ENCODE peak calls at places on chromosomes 2 and 18, in ten cellular contexts. One of them, this sample, is unnamed.

GRCh38 chr2:62774555-62775366 is 69.2 kb downstream of the EHBP1 start:
- DNase-seq in NT2/D1: peak
- DNase-seq in hippocampal formation: peak
- DNase-seq in T1000: no peak
- DNase-seq in retina: no peak
- DNase-seq in NCI-H1105 treated with DMSO at 0.1 percent for 48 hours: peak
- DNase-seq in AML-193: peak
- DNase-seq in NCI-H510A: no peak
- DNase-seq in substantia nigra: no peak
- DNase-seq in A549: no peak
- DNase-seq in this sample: no peak

GRCh38 chr2:120398051-120398960 is 52.4 kb downstream of the INHBB start:
- DNase-seq in NT2/D1: no peak
- DNase-seq in hippocampal formation: no peak
- DNase-seq in T1000: peak
- DNase-seq in retina: no peak
- DNase-seq in NCI-H1105 treated with DMSO at 0.1 percent for 48 hours: no peak
- DNase-seq in AML-193: no peak
- DNase-seq in NCI-H510A: no peak
- DNase-seq in substantia nigra: no peak
- DNase-seq in A549: peak
- DNase-seq in this sample: no peak

GRCh38 chr18:12621737-12622306 is 36.1 kb downstream of the SPIRE1 start:
- DNase-seq in NT2/D1: no peak
- DNase-seq in hippocampal formation: no peak
- DNase-seq in T1000: no peak
- DNase-seq in retina: no peak
- DNase-seq in NCI-H1105 treated with DMSO at 0.1 percent for 48 hours: no peak
- DNase-seq in AML-193: no peak
- DNase-seq in NCI-H510A: no peak
- DNase-seq in substantia nigra: no peak
- DNase-seq in A549: no peak
- DNase-seq in this sample: no peak

GRCh38 chr18:10417679-10418078 is 36.8 kb upstream of the APCDD1 start:
- DNase-seq in NT2/D1: no peak
- DNase-seq in hippocampal formation: no peak
- DNase-seq in T1000: no peak
- DNase-seq in retina: no peak
- DNase-seq in NCI-H1105 treated with DMSO at 0.1 percent for 48 hours: no peak
- DNase-seq in AML-193: no peak
- DNase-seq in NCI-H510A: no peak
- DNase-seq in substantia nigra: no peak
- DNase-seq in A549: no peak
- DNase-seq in this sample: no peak

GRCh38 chr2:69166812-69167468 is 154.0 kb downstream of the ANTXR1 start:
- DNase-seq in NT2/D1: no peak
- DNase-seq in hippocampal formation: peak
- DNase-seq in T1000: no peak
- DNase-seq in retina: no peak
- DNase-seq in NCI-H1105 treated with DMSO at 0.1 percent for 48 hours: no peak
- DNase-seq in AML-193: no peak
- DNase-seq in NCI-H510A: no peak
- DNase-seq in substantia nigra: no peak
- DNase-seq in A549: no peak
- DNase-seq in this sample: no peak

GRCh38 chr2:239316562-239317465 is 84.0 kb downstream of the HDAC4 start:
- DNase-seq in NT2/D1: no peak
- DNase-seq in hippocampal formation: peak
- DNase-seq in T1000: no peak
- DNase-seq in retina: no peak
- DNase-seq in NCI-H1105 treated with DMSO at 0.1 percent for 48 hours: no peak
- DNase-seq in AML-193: no peak
- DNase-seq in NCI-H510A: no peak
- DNase-seq in substantia nigra: peak
- DNase-seq in A549: no peak
- DNase-seq in this sample: no peak

GRCh38 chr2:219497495-219498279 is 1.0 kb upstream of the GMPPA start:
- DNase-seq in NT2/D1: no peak
- DNase-seq in hippocampal formation: peak
- DNase-seq in T1000: peak
- DNase-seq in retina: peak
- DNase-seq in NCI-H1105 treated with DMSO at 0.1 percent for 48 hours: no peak
- DNase-seq in AML-193: peak
- DNase-seq in NCI-H510A: no peak
- DNase-seq in substantia nigra: peak
- DNase-seq in A549: peak
- DNase-seq in this sample: peak

GRCh38 chr2:218221015-218221414 is 4.0 kb downstream of the ARPC2 start:
- DNase-seq in NT2/D1: no peak
- DNase-seq in hippocampal formation: no peak
- DNase-seq in T1000: no peak
- DNase-seq in retina: no peak
- DNase-seq in NCI-H1105 treated with DMSO at 0.1 percent for 48 hours: no peak
- DNase-seq in AML-193: no peak
- DNase-seq in NCI-H510A: no peak
- DNase-seq in substantia nigra: no peak
- DNase-seq in A549: no peak
- DNase-seq in this sample: peak

GRCh38 chr2:139885921-139886498 is 1105.8 kb upstream of the NXPH2 start:
- DNase-seq in NT2/D1: no peak
- DNase-seq in hippocampal formation: no peak
- DNase-seq in T1000: no peak
- DNase-seq in retina: no peak
- DNase-seq in NCI-H1105 treated with DMSO at 0.1 percent for 48 hours: no peak
- DNase-seq in AML-193: peak
- DNase-seq in NCI-H510A: no peak
- DNase-seq in substantia nigra: no peak
- DNase-seq in A549: no peak
- DNase-seq in this sample: no peak

GRCh38 chr2:60334610-60335009 is 218.8 kb downstream of the BCL11A start:
- DNase-seq in NT2/D1: no peak
- DNase-seq in hippocampal formation: no peak
- DNase-seq in T1000: no peak
- DNase-seq in retina: no peak
- DNase-seq in NCI-H1105 treated with DMSO at 0.1 percent for 48 hours: no peak
- DNase-seq in AML-193: no peak
- DNase-seq in NCI-H510A: no peak
- DNase-seq in substantia nigra: no peak
- DNase-seq in A549: no peak
- DNase-seq in this sample: no peak

GRCh38 chr2:142140434-142140845 is 9.6 kb upstream of the LRP1B start:
- DNase-seq in NT2/D1: peak
- DNase-seq in hippocampal formation: peak
- DNase-seq in T1000: no peak
- DNase-seq in retina: no peak
- DNase-seq in NCI-H1105 treated with DMSO at 0.1 percent for 48 hours: peak
- DNase-seq in AML-193: peak
- DNase-seq in NCI-H510A: no peak
- DNase-seq in substantia nigra: no peak
- DNase-seq in A549: no peak
- DNase-seq in this sample: no peak

GRCh38 chr2:54572636-54573531 is 116.8 kb downstream of the SPTBN1 start:
- DNase-seq in NT2/D1: no peak
- DNase-seq in hippocampal formation: no peak
- DNase-seq in T1000: no peak
- DNase-seq in retina: no peak
- DNase-seq in NCI-H1105 treated with DMSO at 0.1 percent for 48 hours: no peak
- DNase-seq in AML-193: no peak
- DNase-seq in NCI-H510A: no peak
- DNase-seq in substantia nigra: no peak
- DNase-seq in A549: no peak
- DNase-seq in this sample: no peak

GRCh38 chr18:48293954-48294893 is 115.0 kb downstream of the ZBTB7C start:
- DNase-seq in NT2/D1: no peak
- DNase-seq in hippocampal formation: no peak
- DNase-seq in T1000: no peak
- DNase-seq in retina: peak
- DNase-seq in NCI-H1105 treated with DMSO at 0.1 percent for 48 hours: peak
- DNase-seq in AML-193: no peak
- DNase-seq in NCI-H510A: peak
- DNase-seq in substantia nigra: no peak
- DNase-seq in A549: no peak
- DNase-seq in this sample: no peak

GRCh38 chr18:3995476-3996102 is 459.5 kb downstream of the DLGAP1 start:
- DNase-seq in NT2/D1: peak
- DNase-seq in hippocampal formation: peak
- DNase-seq in T1000: no peak
- DNase-seq in retina: peak
- DNase-seq in NCI-H1105 treated with DMSO at 0.1 percent for 48 hours: peak
- DNase-seq in AML-193: peak
- DNase-seq in NCI-H510A: peak
- DNase-seq in substantia nigra: no peak
- DNase-seq in A549: no peak
- DNase-seq in this sample: peak

GRCh38 chr2:64656379-64656778 is 2.7 kb upstream of the SERTAD2 start:
- DNase-seq in NT2/D1: no peak
- DNase-seq in hippocampal formation: no peak
- DNase-seq in T1000: no peak
- DNase-seq in retina: no peak
- DNase-seq in NCI-H1105 treated with DMSO at 0.1 percent for 48 hours: no peak
- DNase-seq in AML-193: no peak
- DNase-seq in NCI-H510A: no peak
- DNase-seq in substantia nigra: no peak
- DNase-seq in A549: no peak
- DNase-seq in this sample: no peak

GRCh38 chr2:114543106-114543806 is 100.8 kb downstream of the DPP10 start:
- DNase-seq in NT2/D1: no peak
- DNase-seq in hippocampal formation: no peak
- DNase-seq in T1000: no peak
- DNase-seq in retina: peak
- DNase-seq in NCI-H1105 treated with DMSO at 0.1 percent for 48 hours: no peak
- DNase-seq in AML-193: no peak
- DNase-seq in NCI-H510A: no peak
- DNase-seq in substantia nigra: no peak
- DNase-seq in A549: no peak
- DNase-seq in this sample: no peak

GRCh38 chr2:15069149-15069548 is 436.6 kb downstream of the LRATD1 start:
- DNase-seq in NT2/D1: no peak
- DNase-seq in hippocampal formation: no peak
- DNase-seq in T1000: no peak
- DNase-seq in retina: no peak
- DNase-seq in NCI-H1105 treated with DMSO at 0.1 percent for 48 hours: no peak
- DNase-seq in AML-193: no peak
- DNase-seq in NCI-H510A: no peak
- DNase-seq in substantia nigra: no peak
- DNase-seq in A549: no peak
- DNase-seq in this sample: no peak

GRCh38 chr18:78661316-78661715 is 318.3 kb upstream of the SALL3 start:
- DNase-seq in NT2/D1: no peak
- DNase-seq in hippocampal formation: no peak
- DNase-seq in T1000: no peak
- DNase-seq in retina: no peak
- DNase-seq in NCI-H1105 treated with DMSO at 0.1 percent for 48 hours: no peak
- DNase-seq in AML-193: no peak
- DNase-seq in NCI-H510A: no peak
- DNase-seq in substantia nigra: no peak
- DNase-seq in A549: no peak
- DNase-seq in this sample: no peak

GRCh38 chr2:79219383-79219988 is 59.9 kb upstream of the REG3A start:
- DNase-seq in NT2/D1: peak
- DNase-seq in hippocampal formation: peak
- DNase-seq in T1000: peak
- DNase-seq in retina: peak
- DNase-seq in NCI-H1105 treated with DMSO at 0.1 percent for 48 hours: peak
- DNase-seq in AML-193: peak
- DNase-seq in NCI-H510A: peak
- DNase-seq in substantia nigra: peak
- DNase-seq in A549: peak
- DNase-seq in this sample: peak

GRCh38 chr2:60075048-60075447 is 478.4 kb downstream of the BCL11A start:
- DNase-seq in NT2/D1: no peak
- DNase-seq in hippocampal formation: no peak
- DNase-seq in T1000: no peak
- DNase-seq in retina: no peak
- DNase-seq in NCI-H1105 treated with DMSO at 0.1 percent for 48 hours: no peak
- DNase-seq in AML-193: no peak
- DNase-seq in NCI-H510A: no peak
- DNase-seq in substantia nigra: no peak
- DNase-seq in A549: no peak
- DNase-seq in this sample: no peak

GRCh38 chr18:48674758-48675157 is 135.9 kb downstream of the CTIF start:
- DNase-seq in NT2/D1: no peak
- DNase-seq in hippocampal formation: no peak
- DNase-seq in T1000: no peak
- DNase-seq in retina: no peak
- DNase-seq in NCI-H1105 treated with DMSO at 0.1 percent for 48 hours: no peak
- DNase-seq in AML-193: no peak
- DNase-seq in NCI-H510A: no peak
- DNase-seq in substantia nigra: no peak
- DNase-seq in A549: no peak
- DNase-seq in this sample: no peak

GRCh38 chr2:47223980-47224379 is 68.9 kb upstream of the STPG4 start:
- DNase-seq in NT2/D1: no peak
- DNase-seq in hippocampal formation: no peak
- DNase-seq in T1000: no peak
- DNase-seq in retina: no peak
- DNase-seq in NCI-H1105 treated with DMSO at 0.1 percent for 48 hours: no peak
- DNase-seq in AML-193: no peak
- DNase-seq in NCI-H510A: no peak
- DNase-seq in substantia nigra: no peak
- DNase-seq in A549: no peak
- DNase-seq in this sample: no peak

GRCh38 chr2:46719499-46719898 is 196.1 kb downstream of the MCFD2 start:
- DNase-seq in NT2/D1: no peak
- DNase-seq in hippocampal formation: no peak
- DNase-seq in T1000: no peak
- DNase-seq in retina: no peak
- DNase-seq in NCI-H1105 treated with DMSO at 0.1 percent for 48 hours: no peak
- DNase-seq in AML-193: no peak
- DNase-seq in NCI-H510A: no peak
- DNase-seq in substantia nigra: no peak
- DNase-seq in A549: peak
- DNase-seq in this sample: no peak

GRCh38 chr2:8586397-8587051 is 95.3 kb upstream of the ID2 start:
- DNase-seq in NT2/D1: no peak
- DNase-seq in hippocampal formation: no peak
- DNase-seq in T1000: no peak
- DNase-seq in retina: no peak
- DNase-seq in NCI-H1105 treated with DMSO at 0.1 percent for 48 hours: no peak
- DNase-seq in AML-193: no peak
- DNase-seq in NCI-H510A: no peak
- DNase-seq in substantia nigra: no peak
- DNase-seq in A549: no peak
- DNase-seq in this sample: no peak

GRCh38 chr2:64018715-64019082 is 529 bp downstream of the VPS54 start:
- DNase-seq in NT2/D1: peak
- DNase-seq in hippocampal formation: no peak
- DNase-seq in T1000: peak
- DNase-seq in retina: no peak
- DNase-seq in NCI-H1105 treated with DMSO at 0.1 percent for 48 hours: peak
- DNase-seq in AML-193: peak
- DNase-seq in NCI-H510A: peak
- DNase-seq in substantia nigra: peak
- DNase-seq in A549: no peak
- DNase-seq in this sample: peak

GRCh38 chr2:174688079-174688478 is 76.2 kb downstream of the CHRNA1 start:
- DNase-seq in NT2/D1: no peak
- DNase-seq in hippocampal formation: no peak
- DNase-seq in T1000: no peak
- DNase-seq in retina: no peak
- DNase-seq in NCI-H1105 treated with DMSO at 0.1 percent for 48 hours: no peak
- DNase-seq in AML-193: peak
- DNase-seq in NCI-H510A: no peak
- DNase-seq in substantia nigra: no peak
- DNase-seq in A549: no peak
- DNase-seq in this sample: no peak

GRCh38 chr2:113390133-113390849 is 47.2 kb upstream of the ZNG1B start:
- DNase-seq in NT2/D1: peak
- DNase-seq in hippocampal formation: no peak
- DNase-seq in T1000: no peak
- DNase-seq in retina: peak
- DNase-seq in NCI-H1105 treated with DMSO at 0.1 percent for 48 hours: no peak
- DNase-seq in AML-193: no peak
- DNase-seq in NCI-H510A: no peak
- DNase-seq in substantia nigra: no peak
- DNase-seq in A549: peak
- DNase-seq in this sample: peak

GRCh38 chr2:242085941-242086621 is 216.6 kb downstream of the RTP5 start:
- DNase-seq in NT2/D1: no peak
- DNase-seq in hippocampal formation: no peak
- DNase-seq in T1000: no peak
- DNase-seq in retina: no peak
- DNase-seq in NCI-H1105 treated with DMSO at 0.1 percent for 48 hours: no peak
- DNase-seq in AML-193: peak
- DNase-seq in NCI-H510A: no peak
- DNase-seq in substantia nigra: no peak
- DNase-seq in A549: no peak
- DNase-seq in this sample: peak